ENCODE peak calls at places on chromosomes 12 and 14, in nine cellular contexts. T, P, Q, G, R, I, H, A and L are unnamed samples.

GRCh38 chr12:121538699-121539061 is 42.1 kb downstream of the KDM2B start:
- DNase-seq in T (no peak), A (no peak), P (no peak), Q (no peak), G (peak), I (no peak), H (no peak), R (no peak), L (no peak)

GRCh38 chr12:124494751-124495129 is 72.7 kb downstream of the NCOR2 start:
- DNase-seq in T (no peak), I (no peak), P (no peak), G (no peak), A (no peak), Q (no peak), H (no peak), R (no peak), L (no peak)

GRCh38 chr14:85617799-85618198 is 87.9 kb downstream of the FLRT2 start:
- DNase-seq in P (no peak), I (no peak), G (no peak), H (no peak), R (no peak), A (no peak), Q (no peak), T (no peak), L (no peak)

GRCh38 chr12:107491856-107492255 is 193.7 kb upstream of the PWP1 start:
- DNase-seq in T (no peak), R (no peak), I (no peak), Q (no peak), G (no peak), P (no peak), A (no peak), H (no peak), L (no peak)

GRCh38 chr14:33512201-33512600 is 438.7 kb downstream of the EGLN3 start:
- DNase-seq in I (no peak), R (no peak), G (no peak), T (no peak), Q (no peak), A (no peak), H (no peak), P (no peak), L (peak)

GRCh38 chr12:18171571-18171970 is 81.6 kb upstream of the RERGL start:
- DNase-seq in G (no peak), Q (no peak), H (no peak), R (no peak), I (no peak), P (no peak), T (no peak), A (no peak), L (peak)

GRCh38 chr14:103186241-103186835 is 63.1 kb downstream of the TNFAIP2 start:
- DNase-seq in P (no peak), T (no peak), A (no peak), R (no peak), H (no peak), I (no peak), Q (no peak), G (no peak), L (no peak)

GRCh38 chr12:112266473-112266872 is 115.8 kb downstream of the HECTD4 start:
- DNase-seq in I (no peak), Q (no peak), P (no peak), R (no peak), H (no peak), G (no peak), T (no peak), A (no peak), L (no peak)

GRCh38 chr12:92478692-92479091 is 224.1 kb upstream of the PLEKHG7 start:
- DNase-seq in I (no peak), T (no peak), A (no peak), G (no peak), H (no peak), Q (no peak), P (no peak), R (no peak), L (no peak)

GRCh38 chr12:26032719-26033241 is 74.3 kb downstream of the RASSF8 start:
- DNase-seq in R (no peak), G (no peak), Q (no peak), P (no peak), A (no peak), H (no peak), I (no peak), T (no peak), L (no peak)

GRCh38 chr14:64410084-64410774 is 22.1 kb downstream of the MTHFD1 start:
- DNase-seq in H (no peak), Q (no peak), P (no peak), T (no peak), I (no peak), G (no peak), R (no peak), A (no peak), L (peak)

GRCh38 chr12:108576660-108577234 is 14.4 kb downstream of the ISCU start:
- DNase-seq in P (no peak), R (no peak), Q (no peak), A (no peak), T (no peak), I (no peak), H (no peak), G (no peak), L (no peak)

GRCh38 chr12:12716151-12716844 is 870 bp upstream of the CDKN1B start:
- DNase-seq in G (no peak), P (no peak), Q (no peak), H (no peak), A (no peak), T (no peak), R (peak), I (no peak), L (peak)

GRCh38 chr12:69834566-69834965 is 9.5 kb downstream of the MYRFL start:
- DNase-seq in R (no peak), G (no peak), H (no peak), T (no peak), A (no peak), P (no peak), I (no peak), Q (no peak), L (no peak)

GRCh38 chr12:64900540-64900939 is 76.1 kb downstream of the TBC1D30 start:
- DNase-seq in G (no peak), A (no peak), P (no peak), T (no peak), H (no peak), Q (no peak), I (no peak), R (no peak), L (peak)

GRCh38 chr12:109840349-109841073 is 7.3 kb upstream of the TRPV4 start:
- DNase-seq in T (no peak), H (no peak), Q (no peak), G (no peak), R (no peak), P (no peak), I (no peak), A (no peak), L (peak)

GRCh38 chr12:74780458-74781241 is 243.0 kb downstream of the ATXN7L3B start:
- DNase-seq in A (no peak), H (no peak), T (no peak), R (no peak), I (peak), Q (no peak), P (no peak), G (no peak), L (peak)

GRCh38 chr12:26274441-26275312 is 79.3 kb downstream of the SSPN start:
- DNase-seq in A (no peak), I (peak), G (peak), H (peak), R (peak), P (peak), T (peak), Q (peak), L (peak)

GRCh38 chr14:100654025-100654813 is 67.0 kb upstream of the BEGAIN start:
- DNase-seq in H (no peak), T (no peak), R (no peak), A (no peak), P (no peak), G (no peak), Q (peak), I (no peak), L (no peak)

GRCh38 chr14:69010632-69011031 is 31.5 kb upstream of the ACTN1 start:
- DNase-seq in T (no peak), A (no peak), I (no peak), P (no peak), G (no peak), H (no peak), R (no peak), Q (no peak), L (peak)

GRCh38 chr12:18955594-18955993 is 173.9 kb upstream of the PLEKHA5 start:
- DNase-seq in A (no peak), R (no peak), P (no peak), T (no peak), H (no peak), Q (no peak), G (no peak), I (no peak), L (peak)

GRCh38 chr12:130117256-130117655 is 45.0 kb upstream of the FZD10 start:
- DNase-seq in A (no peak), R (no peak), T (no peak), G (no peak), H (no peak), I (no peak), P (no peak), Q (no peak), L (no peak)

GRCh38 chr12:1593232-1594044 is 943 bp downstream of the FBXL14 start:
- DNase-seq in H (no peak), A (no peak), R (peak), I (no peak), G (peak), T (no peak), Q (peak), P (no peak), L (peak)

GRCh38 chr14:69909831-69910550 is 30.8 kb downstream of the SMOC1 start:
- DNase-seq in I (no peak), Q (no peak), P (no peak), H (no peak), A (no peak), R (no peak), G (no peak), T (no peak), L (no peak)

GRCh38 chr12:481422-481821 is 21.7 kb downstream of the B4GALNT3 start:
- DNase-seq in I (peak), G (no peak), P (no peak), A (no peak), Q (no peak), T (no peak), H (peak), R (peak), L (no peak)

GRCh38 chr12:64699504-64700115 is 59.6 kb downstream of the GNS start:
- DNase-seq in A (no peak), H (no peak), G (no peak), P (peak), Q (no peak), R (no peak), T (no peak), I (no peak), L (no peak)